ENCODE peak calls at places on chromosome 9, in six cellular contexts. One of them, this sample, is unnamed.

GRCh38 chr9:35726876-35727438 is 5.0 kb downstream of the TLN1 start:
- DNase-seq in ovary: no peak
- DNase-seq in CD8-positive, alpha-beta T cell: peak; percentile 76
- DNase-seq in brain microvascular endothelial cell: peak; percentile 40
- DNase-seq in IMR-90: peak; percentile 51
- DNase-seq in AG04450: no peak
- DNase-seq in this sample: no peak

GRCh38 chr9:134162926-134163373 is 1.4 kb downstream of the RNU6ATAC start:
- DNase-seq in ovary: no peak
- DNase-seq in CD8-positive, alpha-beta T cell: no peak
- DNase-seq in AG04450: no peak
- DNase-seq in IMR-90: no peak
- DNase-seq in brain microvascular endothelial cell: no peak
- DNase-seq in this sample: no peak

GRCh38 chr9:73237140-73237539 is 85.5 kb downstream of the ANXA1 start:
- DNase-seq in ovary: no peak
- DNase-seq in AG04450: no peak
- DNase-seq in brain microvascular endothelial cell: no peak
- DNase-seq in IMR-90: no peak
- DNase-seq in CD8-positive, alpha-beta T cell: no peak
- DNase-seq in this sample: no peak

GRCh38 chr9:36598281-36598680 is 25.6 kb downstream of the MELK start:
- DNase-seq in CD8-positive, alpha-beta T cell: no peak
- DNase-seq in IMR-90: peak; percentile 57
- DNase-seq in brain microvascular endothelial cell: no peak
- DNase-seq in AG04450: peak; percentile 11
- DNase-seq in ovary: no peak
- DNase-seq in this sample: no peak

GRCh38 chr9:136732446-136733178 is 10.1 kb downstream of the LCN10 start:
- DNase-seq in ovary: no peak
- DNase-seq in brain microvascular endothelial cell: no peak
- DNase-seq in CD8-positive, alpha-beta T cell: peak; percentile 4
- DNase-seq in IMR-90: no peak
- DNase-seq in AG04450: no peak
- DNase-seq in this sample: no peak

GRCh38 chr9:97633859-97634485 is 351 bp downstream of the NCBP1 start:
- DNase-seq in CD8-positive, alpha-beta T cell: no peak
- DNase-seq in AG04450: no peak
- DNase-seq in brain microvascular endothelial cell: no peak
- DNase-seq in ovary: no peak
- DNase-seq in IMR-90: peak; percentile 5
- DNase-seq in this sample: no peak

GRCh38 chr9:21023861-21024260 is 7.6 kb downstream of the HACD4 start:
- DNase-seq in AG04450: no peak
- DNase-seq in IMR-90: no peak
- DNase-seq in CD8-positive, alpha-beta T cell: no peak
- DNase-seq in ovary: no peak
- DNase-seq in brain microvascular endothelial cell: no peak
- DNase-seq in this sample: no peak

GRCh38 chr9:7145361-7146069 is 387.7 kb downstream of the KDM4C start:
- DNase-seq in IMR-90: peak; percentile 66
- DNase-seq in brain microvascular endothelial cell: no peak
- DNase-seq in ovary: no peak
- DNase-seq in CD8-positive, alpha-beta T cell: no peak
- DNase-seq in AG04450: peak; percentile 23
- DNase-seq in this sample: no peak

GRCh38 chr9:34276772-34277171 is 52.3 kb downstream of the KIF24 start:
- DNase-seq in IMR-90: no peak
- DNase-seq in brain microvascular endothelial cell: no peak
- DNase-seq in AG04450: no peak
- DNase-seq in CD8-positive, alpha-beta T cell: no peak
- DNase-seq in ovary: no peak
- DNase-seq in this sample: no peak

GRCh38 chr9:26459959-26460358 is 432.6 kb downstream of the CAAP1 start:
- DNase-seq in AG04450: no peak
- DNase-seq in brain microvascular endothelial cell: no peak
- DNase-seq in IMR-90: no peak
- DNase-seq in ovary: no peak
- DNase-seq in CD8-positive, alpha-beta T cell: no peak
- DNase-seq in this sample: no peak

GRCh38 chr9:121299125-121299466 is 31.1 kb downstream of the GSN start:
- DNase-seq in IMR-90: no peak
- DNase-seq in CD8-positive, alpha-beta T cell: no peak
- DNase-seq in AG04450: no peak
- DNase-seq in ovary: no peak
- DNase-seq in brain microvascular endothelial cell: no peak
- DNase-seq in this sample: no peak

GRCh38 chr9:105064248-105065118 is 136.5 kb upstream of the ABCA1 start:
- DNase-seq in ovary: peak; percentile 89
- DNase-seq in IMR-90: peak; percentile 97
- DNase-seq in brain microvascular endothelial cell: peak; percentile 97
- DNase-seq in AG04450: peak; percentile 92
- DNase-seq in CD8-positive, alpha-beta T cell: no peak
- DNase-seq in this sample: peak; percentile 92
- TF ChIP-seq CTCF in ovary: no peak
- TF ChIP-seq CTCF in IMR-90: no peak
- TF ChIP-seq CTCF in brain microvascular endothelial cell: peak; percentile 6
- TF ChIP-seq CTCF in AG04450: no peak
- TF ChIP-seq CTCF in CD8-positive, alpha-beta T cell: no peak
- TF ChIP-seq CTCF in this sample: no peak

GRCh38 chr9:131837836-131838235 is 98.0 kb upstream of the RAPGEF1 start:
- DNase-seq in ovary: no peak
- DNase-seq in IMR-90: no peak
- DNase-seq in CD8-positive, alpha-beta T cell: no peak
- DNase-seq in AG04450: no peak
- DNase-seq in brain microvascular endothelial cell: no peak
- DNase-seq in this sample: no peak
- H3K4me3 ChIP-seq in ovary: no peak overlapping the region
- H3K4me3 ChIP-seq in IMR-90: no peak overlapping the region
- H3K4me3 ChIP-seq in CD8-positive, alpha-beta T cell: no peak overlapping the region
- H3K4me3 ChIP-seq in AG04450: no peak overlapping the region
- H3K4me3 ChIP-seq in brain microvascular endothelial cell: no peak overlapping the region
- H3K4me3 ChIP-seq in this sample: no peak overlapping the region

GRCh38 chr9:99231708-99232107 is 9.6 kb downstream of the SEC61B start:
- DNase-seq in IMR-90: peak; percentile 11
- DNase-seq in CD8-positive, alpha-beta T cell: peak; percentile 28
- DNase-seq in ovary: no peak
- DNase-seq in brain microvascular endothelial cell: no peak
- DNase-seq in AG04450: no peak
- DNase-seq in this sample: no peak
- TF ChIP-seq CTCF in IMR-90: peak; percentile 44
- TF ChIP-seq CTCF in CD8-positive, alpha-beta T cell: peak; percentile 47
- TF ChIP-seq CTCF in ovary: no peak
- TF ChIP-seq CTCF in brain microvascular endothelial cell: peak; percentile 81
- TF ChIP-seq CTCF in AG04450: peak; percentile 61
- TF ChIP-seq CTCF in this sample: peak; percentile 40

GRCh38 chr9:4689687-4690104 is 10.3 kb downstream of the CDC37L1 start:
- DNase-seq in IMR-90: peak; percentile 31
- DNase-seq in ovary: no peak
- DNase-seq in brain microvascular endothelial cell: no peak
- DNase-seq in CD8-positive, alpha-beta T cell: no peak
- DNase-seq in AG04450: no peak
- DNase-seq in this sample: no peak

GRCh38 chr9:4691794-4692193 is 12.4 kb downstream of the CDC37L1 start:
- DNase-seq in IMR-90: peak; percentile 78
- DNase-seq in ovary: no peak
- DNase-seq in brain microvascular endothelial cell: no peak
- DNase-seq in CD8-positive, alpha-beta T cell: no peak
- DNase-seq in AG04450: no peak
- DNase-seq in this sample: no peak

GRCh38 chr9:4689013-4689412 is 9.6 kb downstream of the CDC37L1 start:
- DNase-seq in AG04450: no peak
- DNase-seq in CD8-positive, alpha-beta T cell: no peak
- DNase-seq in IMR-90: no peak
- DNase-seq in brain microvascular endothelial cell: no peak
- DNase-seq in ovary: no peak
- DNase-seq in this sample: no peak

GRCh38 chr9:4686584-4686983 is 7.2 kb downstream of the CDC37L1 start:
- DNase-seq in ovary: no peak
- DNase-seq in brain microvascular endothelial cell: no peak
- DNase-seq in IMR-90: no peak
- DNase-seq in CD8-positive, alpha-beta T cell: no peak
- DNase-seq in AG04450: no peak
- DNase-seq in this sample: no peak

GRCh38 chr9:4690144-4690543 is 10.8 kb downstream of the CDC37L1 start:
- DNase-seq in brain microvascular endothelial cell: no peak
- DNase-seq in ovary: no peak
- DNase-seq in AG04450: no peak
- DNase-seq in CD8-positive, alpha-beta T cell: no peak
- DNase-seq in IMR-90: no peak
- DNase-seq in this sample: no peak
- H3K4me3 ChIP-seq in brain microvascular endothelial cell: no peak overlapping the region
- H3K4me3 ChIP-seq in ovary: no peak overlapping the region
- H3K4me3 ChIP-seq in AG04450: no peak overlapping the region
- H3K4me3 ChIP-seq in CD8-positive, alpha-beta T cell: no peak overlapping the region
- H3K4me3 ChIP-seq in IMR-90: no peak overlapping the region
- H3K4me3 ChIP-seq in this sample: no peak overlapping the region

GRCh38 chr9:90729351-90729750 is 72.3 kb upstream of the SYK start:
- DNase-seq in ovary: no peak
- DNase-seq in IMR-90: no peak
- DNase-seq in AG04450: no peak
- DNase-seq in brain microvascular endothelial cell: no peak
- DNase-seq in CD8-positive, alpha-beta T cell: no peak
- DNase-seq in this sample: no peak

GRCh38 chr9:90724112-90724511 is 77.5 kb upstream of the SYK start:
- DNase-seq in brain microvascular endothelial cell: no peak
- DNase-seq in ovary: no peak
- DNase-seq in IMR-90: no peak
- DNase-seq in CD8-positive, alpha-beta T cell: no peak
- DNase-seq in AG04450: no peak
- DNase-seq in this sample: no peak

GRCh38 chr9:90724880-90725279 is 76.7 kb upstream of the SYK start:
- DNase-seq in ovary: no peak
- DNase-seq in AG04450: no peak
- DNase-seq in brain microvascular endothelial cell: no peak
- DNase-seq in IMR-90: no peak
- DNase-seq in CD8-positive, alpha-beta T cell: no peak
- DNase-seq in this sample: no peak

GRCh38 chr9:90727498-90727897 is 74.1 kb upstream of the SYK start:
- DNase-seq in IMR-90: no peak
- DNase-seq in AG04450: no peak
- DNase-seq in ovary: no peak
- DNase-seq in brain microvascular endothelial cell: no peak
- DNase-seq in CD8-positive, alpha-beta T cell: no peak
- DNase-seq in this sample: no peak

DNA sequence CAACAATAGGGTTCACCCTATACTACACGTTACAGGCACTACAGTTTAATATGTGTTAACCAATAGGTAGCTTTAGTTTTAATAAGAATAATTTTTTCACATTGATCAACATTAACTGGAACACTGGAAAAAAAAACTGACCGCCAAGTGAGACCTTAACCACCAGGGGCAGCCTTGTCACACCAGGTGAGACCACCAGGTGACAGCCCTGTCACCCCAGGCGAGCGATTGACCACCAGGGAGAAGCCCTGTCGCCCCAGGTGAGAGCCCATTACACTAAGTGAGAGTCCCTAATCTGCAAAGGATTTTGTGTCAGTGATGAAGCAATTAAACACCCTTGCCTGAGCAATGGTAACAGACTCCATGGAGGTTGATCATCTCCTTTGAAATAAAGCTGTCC is 75.4 kb upstream of the SYK start:
- DNase-seq in AG04450: no peak
- DNase-seq in IMR-90: no peak
- DNase-seq in brain microvascular endothelial cell: no peak
- DNase-seq in ovary: no peak
- DNase-seq in CD8-positive, alpha-beta T cell: no peak
- DNase-seq in this sample: no peak
- TF ChIP-seq CTCF in AG04450: no peak
- TF ChIP-seq CTCF in IMR-90: no peak
- TF ChIP-seq CTCF in brain microvascular endothelial cell: no peak
- TF ChIP-seq CTCF in ovary: no peak
- TF ChIP-seq CTCF in CD8-positive, alpha-beta T cell: no peak
- TF ChIP-seq CTCF in this sample: no peak

This sample was measured in AG04449.